ENCODE peak calls at places on chromosomes 13 and 19, in ten cellular contexts. One of them, this sample, is unnamed.

GRCh38 chr19:15979293-15979692 is 30.5 kb downstream of the OR10H4 start:
- DNase-seq in CD4-positive, alpha-beta T cell: no peak
- DNase-seq in posterior vena cava: no peak
- DNase-seq in HFF-Myc: no peak
- DNase-seq in HFFc6: no peak
- DNase-seq in neuronal stem cell: no peak
- DNase-seq in stimulated activated CD4-positive, alpha-beta T cell treated with anti-CD3 and anti-CD28 coated beads, Interleukin-4, amount 100 ng/mL, for 1 hour: no peak
- DNase-seq in lower leg skin: no peak
- DNase-seq in A172: no peak
- DNase-seq in activated T-cell treated with anti-CD3 and anti-CD28 coated beads, Interleukin-2, amount 50 U/mL, for 72 hours: no peak
- DNase-seq in this sample: no peak

GRCh38 chr19:50516456-50516855 is 2.7 kb upstream of the ASPDH start:
- DNase-seq in CD4-positive, alpha-beta T cell: no peak
- DNase-seq in posterior vena cava: peak; percentile 58
- DNase-seq in stimulated activated CD4-positive, alpha-beta T cell treated with anti-CD3 and anti-CD28 coated beads, Interleukin-4, amount 100 ng/mL, for 1 hour: no peak
- DNase-seq in HFF-Myc: no peak
- DNase-seq in A172: no peak
- DNase-seq in activated T-cell treated with anti-CD3 and anti-CD28 coated beads, Interleukin-2, amount 50 U/mL, for 72 hours: no peak
- DNase-seq in HFFc6: no peak
- DNase-seq in neuronal stem cell: no peak
- DNase-seq in lower leg skin: no peak
- DNase-seq in this sample: no peak

GRCh38 chr13:19089315-19089714 is 92.3 kb downstream of the TUBA3C start:
- DNase-seq in HFFc6: no peak
- DNase-seq in neuronal stem cell: no peak
- DNase-seq in stimulated activated CD4-positive, alpha-beta T cell treated with anti-CD3 and anti-CD28 coated beads, Interleukin-4, amount 100 ng/mL, for 1 hour: no peak
- DNase-seq in A172: no peak
- DNase-seq in lower leg skin: no peak
- DNase-seq in HFF-Myc: no peak
- DNase-seq in CD4-positive, alpha-beta T cell: no peak
- DNase-seq in activated T-cell treated with anti-CD3 and anti-CD28 coated beads, Interleukin-2, amount 50 U/mL, for 72 hours: no peak
- DNase-seq in posterior vena cava: no peak
- DNase-seq in this sample: no peak

GRCh38 chr13:79792716-79793115 is 311.8 kb downstream of the NDFIP2 start:
- DNase-seq in posterior vena cava: no peak
- DNase-seq in neuronal stem cell: no peak
- DNase-seq in activated T-cell treated with anti-CD3 and anti-CD28 coated beads, Interleukin-2, amount 50 U/mL, for 72 hours: no peak
- DNase-seq in HFF-Myc: no peak
- DNase-seq in CD4-positive, alpha-beta T cell: no peak
- DNase-seq in HFFc6: no peak
- DNase-seq in A172: no peak
- DNase-seq in lower leg skin: no peak
- DNase-seq in stimulated activated CD4-positive, alpha-beta T cell treated with anti-CD3 and anti-CD28 coated beads, Interleukin-4, amount 100 ng/mL, for 1 hour: no peak
- DNase-seq in this sample: no peak

GRCh38 chr13:45873491-45874360 is 22.2 kb upstream of the SIAH3 start:
- DNase-seq in CD4-positive, alpha-beta T cell: no peak
- DNase-seq in posterior vena cava: no peak
- DNase-seq in activated T-cell treated with anti-CD3 and anti-CD28 coated beads, Interleukin-2, amount 50 U/mL, for 72 hours: no peak
- DNase-seq in A172: peak; percentile 52
- DNase-seq in HFFc6: no peak
- DNase-seq in neuronal stem cell: no peak
- DNase-seq in stimulated activated CD4-positive, alpha-beta T cell treated with anti-CD3 and anti-CD28 coated beads, Interleukin-4, amount 100 ng/mL, for 1 hour: no peak
- DNase-seq in HFF-Myc: no peak
- DNase-seq in lower leg skin: no peak
- DNase-seq in this sample: peak; percentile 70

GRCh38 chr19:51441410-51442390 is 16.6 kb downstream of the SIGLEC8 start:
- DNase-seq in stimulated activated CD4-positive, alpha-beta T cell treated with anti-CD3 and anti-CD28 coated beads, Interleukin-4, amount 100 ng/mL, for 1 hour: peak; percentile 79
- DNase-seq in HFF-Myc: no peak
- DNase-seq in HFFc6: no peak
- DNase-seq in A172: peak; percentile 8
- DNase-seq in activated T-cell treated with anti-CD3 and anti-CD28 coated beads, Interleukin-2, amount 50 U/mL, for 72 hours: peak; percentile 89
- DNase-seq in CD4-positive, alpha-beta T cell: peak; percentile 64
- DNase-seq in neuronal stem cell: no peak
- DNase-seq in lower leg skin: peak; percentile 86
- DNase-seq in posterior vena cava: no peak
- DNase-seq in this sample: peak; percentile 63

GRCh38 chr13:110774051-110774450 is 60.6 kb downstream of the ING1 start:
- DNase-seq in lower leg skin: no peak
- DNase-seq in stimulated activated CD4-positive, alpha-beta T cell treated with anti-CD3 and anti-CD28 coated beads, Interleukin-4, amount 100 ng/mL, for 1 hour: no peak
- DNase-seq in activated T-cell treated with anti-CD3 and anti-CD28 coated beads, Interleukin-2, amount 50 U/mL, for 72 hours: no peak
- DNase-seq in HFF-Myc: no peak
- DNase-seq in A172: no peak
- DNase-seq in neuronal stem cell: no peak
- DNase-seq in HFFc6: no peak
- DNase-seq in posterior vena cava: no peak
- DNase-seq in CD4-positive, alpha-beta T cell: no peak
- DNase-seq in this sample: no peak

GRCh38 chr13:59691501-59692066 is 472.1 kb downstream of the DIAPH3 start:
- DNase-seq in A172: no peak
- DNase-seq in stimulated activated CD4-positive, alpha-beta T cell treated with anti-CD3 and anti-CD28 coated beads, Interleukin-4, amount 100 ng/mL, for 1 hour: no peak
- DNase-seq in CD4-positive, alpha-beta T cell: no peak
- DNase-seq in activated T-cell treated with anti-CD3 and anti-CD28 coated beads, Interleukin-2, amount 50 U/mL, for 72 hours: no peak
- DNase-seq in lower leg skin: no peak
- DNase-seq in neuronal stem cell: no peak
- DNase-seq in HFF-Myc: no peak
- DNase-seq in posterior vena cava: no peak
- DNase-seq in HFFc6: no peak
- DNase-seq in this sample: no peak

GRCh38 chr13:99821741-99822140 is 149.8 kb downstream of the ZIC5 start:
- DNase-seq in CD4-positive, alpha-beta T cell: no peak
- DNase-seq in posterior vena cava: no peak
- DNase-seq in HFF-Myc: peak; percentile 12
- DNase-seq in HFFc6: no peak
- DNase-seq in activated T-cell treated with anti-CD3 and anti-CD28 coated beads, Interleukin-2, amount 50 U/mL, for 72 hours: no peak
- DNase-seq in stimulated activated CD4-positive, alpha-beta T cell treated with anti-CD3 and anti-CD28 coated beads, Interleukin-4, amount 100 ng/mL, for 1 hour: no peak
- DNase-seq in lower leg skin: no peak
- DNase-seq in neuronal stem cell: no peak
- DNase-seq in A172: no peak
- DNase-seq in this sample: peak; percentile 20

GRCh38 chr13:40983269-40983668 is 35.8 kb downstream of the ELF1 start:
- DNase-seq in A172: peak; percentile 13
- DNase-seq in HFFc6: no peak
- DNase-seq in posterior vena cava: no peak
- DNase-seq in lower leg skin: no peak
- DNase-seq in HFF-Myc: no peak
- DNase-seq in CD4-positive, alpha-beta T cell: no peak
- DNase-seq in neuronal stem cell: no peak
- DNase-seq in stimulated activated CD4-positive, alpha-beta T cell treated with anti-CD3 and anti-CD28 coated beads, Interleukin-4, amount 100 ng/mL, for 1 hour: no peak
- DNase-seq in activated T-cell treated with anti-CD3 and anti-CD28 coated beads, Interleukin-2, amount 50 U/mL, for 72 hours: no peak
- DNase-seq in this sample: peak; percentile 7

GRCh38 chr19:11201791-11202190 is 4.4 kb upstream of the KANK2 start:
- DNase-seq in HFF-Myc: no peak
- DNase-seq in posterior vena cava: no peak
- DNase-seq in stimulated activated CD4-positive, alpha-beta T cell treated with anti-CD3 and anti-CD28 coated beads, Interleukin-4, amount 100 ng/mL, for 1 hour: no peak
- DNase-seq in neuronal stem cell: no peak
- DNase-seq in CD4-positive, alpha-beta T cell: no peak
- DNase-seq in lower leg skin: no peak
- DNase-seq in A172: no peak
- DNase-seq in activated T-cell treated with anti-CD3 and anti-CD28 coated beads, Interleukin-2, amount 50 U/mL, for 72 hours: no peak
- DNase-seq in HFFc6: no peak
- DNase-seq in this sample: no peak

GRCh38 chr13:25291691-25292090 is 4.4 kb upstream of the MTMR6 start:
- DNase-seq in HFF-Myc: no peak
- DNase-seq in HFFc6: no peak
- DNase-seq in posterior vena cava: no peak
- DNase-seq in CD4-positive, alpha-beta T cell: no peak
- DNase-seq in A172: no peak
- DNase-seq in neuronal stem cell: no peak
- DNase-seq in lower leg skin: no peak
- DNase-seq in activated T-cell treated with anti-CD3 and anti-CD28 coated beads, Interleukin-2, amount 50 U/mL, for 72 hours: no peak
- DNase-seq in stimulated activated CD4-positive, alpha-beta T cell treated with anti-CD3 and anti-CD28 coated beads, Interleukin-4, amount 100 ng/mL, for 1 hour: no peak
- DNase-seq in this sample: no peak

GRCh38 chr19:1130801-1131717 is 27.3 kb downstream of the GPX4 start:
- DNase-seq in stimulated activated CD4-positive, alpha-beta T cell treated with anti-CD3 and anti-CD28 coated beads, Interleukin-4, amount 100 ng/mL, for 1 hour: peak; percentile 70
- DNase-seq in posterior vena cava: no peak
- DNase-seq in neuronal stem cell: no peak
- DNase-seq in A172: no peak
- DNase-seq in lower leg skin: no peak
- DNase-seq in HFFc6: no peak
- DNase-seq in activated T-cell treated with anti-CD3 and anti-CD28 coated beads, Interleukin-2, amount 50 U/mL, for 72 hours: peak; percentile 46
- DNase-seq in CD4-positive, alpha-beta T cell: peak; percentile 50
- DNase-seq in HFF-Myc: no peak
- DNase-seq in this sample: no peak

GRCh38 chr19:31354919-31355318 is 5.7 kb upstream of the TSHZ3 start:
- DNase-seq in CD4-positive, alpha-beta T cell: no peak
- DNase-seq in A172: no peak
- DNase-seq in posterior vena cava: no peak
- DNase-seq in activated T-cell treated with anti-CD3 and anti-CD28 coated beads, Interleukin-2, amount 50 U/mL, for 72 hours: no peak
- DNase-seq in lower leg skin: no peak
- DNase-seq in HFF-Myc: no peak
- DNase-seq in neuronal stem cell: no peak
- DNase-seq in HFFc6: no peak
- DNase-seq in stimulated activated CD4-positive, alpha-beta T cell treated with anti-CD3 and anti-CD28 coated beads, Interleukin-4, amount 100 ng/mL, for 1 hour: no peak
- DNase-seq in this sample: no peak

GRCh38 chr13:28850226-28850625 is 30.1 kb downstream of the MTUS2 start:
- DNase-seq in CD4-positive, alpha-beta T cell: no peak
- DNase-seq in posterior vena cava: no peak
- DNase-seq in lower leg skin: no peak
- DNase-seq in A172: no peak
- DNase-seq in activated T-cell treated with anti-CD3 and anti-CD28 coated beads, Interleukin-2, amount 50 U/mL, for 72 hours: no peak
- DNase-seq in neuronal stem cell: no peak
- DNase-seq in stimulated activated CD4-positive, alpha-beta T cell treated with anti-CD3 and anti-CD28 coated beads, Interleukin-4, amount 100 ng/mL, for 1 hour: no peak
- DNase-seq in HFFc6: no peak
- DNase-seq in HFF-Myc: no peak
- DNase-seq in this sample: no peak

GRCh38 chr13:24742986-24743385 is 21.0 kb upstream of the RNF17 start:
- DNase-seq in neuronal stem cell: no peak
- DNase-seq in stimulated activated CD4-positive, alpha-beta T cell treated with anti-CD3 and anti-CD28 coated beads, Interleukin-4, amount 100 ng/mL, for 1 hour: no peak
- DNase-seq in lower leg skin: peak; percentile 72
- DNase-seq in HFFc6: no peak
- DNase-seq in posterior vena cava: no peak
- DNase-seq in A172: no peak
- DNase-seq in HFF-Myc: no peak
- DNase-seq in activated T-cell treated with anti-CD3 and anti-CD28 coated beads, Interleukin-2, amount 50 U/mL, for 72 hours: no peak
- DNase-seq in CD4-positive, alpha-beta T cell: no peak
- DNase-seq in this sample: no peak

GRCh38 chr13:69556540-69557196 is 551.0 kb upstream of the ATXN8OS start:
- DNase-seq in neuronal stem cell: no peak
- DNase-seq in activated T-cell treated with anti-CD3 and anti-CD28 coated beads, Interleukin-2, amount 50 U/mL, for 72 hours: no peak
- DNase-seq in lower leg skin: no peak
- DNase-seq in stimulated activated CD4-positive, alpha-beta T cell treated with anti-CD3 and anti-CD28 coated beads, Interleukin-4, amount 100 ng/mL, for 1 hour: no peak
- DNase-seq in HFF-Myc: no peak
- DNase-seq in CD4-positive, alpha-beta T cell: no peak
- DNase-seq in HFFc6: no peak
- DNase-seq in posterior vena cava: no peak
- DNase-seq in A172: no peak
- DNase-seq in this sample: no peak

GRCh38 chr19:48963371-48964204 is 1.5 kb upstream of the FTL start:
- DNase-seq in activated T-cell treated with anti-CD3 and anti-CD28 coated beads, Interleukin-2, amount 50 U/mL, for 72 hours: peak; percentile 89
- DNase-seq in stimulated activated CD4-positive, alpha-beta T cell treated with anti-CD3 and anti-CD28 coated beads, Interleukin-4, amount 100 ng/mL, for 1 hour: peak; percentile 70
- DNase-seq in neuronal stem cell: peak; percentile 48
- DNase-seq in lower leg skin: peak; percentile 97
- DNase-seq in A172: peak; percentile 56
- DNase-seq in HFFc6: peak; percentile 52
- DNase-seq in posterior vena cava: peak; percentile 93
- DNase-seq in CD4-positive, alpha-beta T cell: peak; percentile 45
- DNase-seq in HFF-Myc: no peak
- DNase-seq in this sample: peak; percentile 84

GRCh38 chr19:48627211-48627864 is 8.0 kb downstream of the SPHK2 start:
- DNase-seq in activated T-cell treated with anti-CD3 and anti-CD28 coated beads, Interleukin-2, amount 50 U/mL, for 72 hours: peak; percentile 50
- DNase-seq in lower leg skin: no peak
- DNase-seq in A172: no peak
- DNase-seq in HFFc6: no peak
- DNase-seq in neuronal stem cell: no peak
- DNase-seq in HFF-Myc: no peak
- DNase-seq in stimulated activated CD4-positive, alpha-beta T cell treated with anti-CD3 and anti-CD28 coated beads, Interleukin-4, amount 100 ng/mL, for 1 hour: no peak
- DNase-seq in CD4-positive, alpha-beta T cell: no peak
- DNase-seq in posterior vena cava: peak; percentile 80
- DNase-seq in this sample: no peak

GRCh38 chr13:110185696-110186095 is 121.3 kb downstream of the COL4A1 start:
- DNase-seq in stimulated activated CD4-positive, alpha-beta T cell treated with anti-CD3 and anti-CD28 coated beads, Interleukin-4, amount 100 ng/mL, for 1 hour: no peak
- DNase-seq in posterior vena cava: peak; percentile 49
- DNase-seq in HFF-Myc: no peak
- DNase-seq in CD4-positive, alpha-beta T cell: no peak
- DNase-seq in activated T-cell treated with anti-CD3 and anti-CD28 coated beads, Interleukin-2, amount 50 U/mL, for 72 hours: no peak
- DNase-seq in A172: no peak
- DNase-seq in neuronal stem cell: no peak
- DNase-seq in lower leg skin: no peak
- DNase-seq in HFFc6: no peak
- DNase-seq in this sample: no peak